ENCODE peak calls at places on chromosomes 11 and 22, in eight cellular contexts. One of them, this sample, is unnamed.

GRCh38 chr22:38766076-38766777 is 10.4 kb upstream of the SUN2 start:
- DNase-seq in Panc1: no peak
- DNase-seq in ascending aorta: no peak
- DNase-seq in cardiac muscle cell: peak; percentile 73
- DNase-seq in brain microvascular endothelial cell: peak; percentile 42
- DNase-seq in left ventricle myocardium inferior: peak; percentile 38
- DNase-seq in neural progenitor cell: peak; percentile 77
- DNase-seq in PC-9: peak; percentile 79
- DNase-seq in this sample: peak; percentile 63

GRCh38 chr22:27105142-27106025 is 448.0 kb downstream of the MIAT start:
- DNase-seq in Panc1: no peak
- DNase-seq in ascending aorta: peak; percentile 72
- DNase-seq in cardiac muscle cell: no peak
- DNase-seq in brain microvascular endothelial cell: peak; percentile 95
- DNase-seq in left ventricle myocardium inferior: peak; percentile 70
- DNase-seq in neural progenitor cell: no peak
- DNase-seq in PC-9: no peak
- DNase-seq in this sample: no peak

GRCh38 chr22:22769434-22770279 is 118.0 kb upstream of the IGLL5 start:
- DNase-seq in Panc1: no peak
- DNase-seq in ascending aorta: no peak
- DNase-seq in cardiac muscle cell: no peak
- DNase-seq in brain microvascular endothelial cell: no peak
- DNase-seq in left ventricle myocardium inferior: no peak
- DNase-seq in neural progenitor cell: peak; percentile 8
- DNase-seq in PC-9: no peak
- DNase-seq in this sample: no peak

GRCh38 chr11:58999291-58999680 is 60.0 kb downstream of the GLYATL1 start:
- DNase-seq in Panc1: no peak
- DNase-seq in ascending aorta: no peak
- DNase-seq in cardiac muscle cell: no peak
- DNase-seq in brain microvascular endothelial cell: no peak
- DNase-seq in left ventricle myocardium inferior: no peak
- DNase-seq in neural progenitor cell: no peak
- DNase-seq in PC-9: no peak
- DNase-seq in this sample: no peak

GRCh38 chr11:11569936-11570491 is 51.8 kb downstream of the GALNT18 start:
- DNase-seq in Panc1: no peak
- DNase-seq in ascending aorta: peak; percentile 64
- DNase-seq in cardiac muscle cell: no peak
- DNase-seq in brain microvascular endothelial cell: no peak
- DNase-seq in left ventricle myocardium inferior: peak; percentile 75
- DNase-seq in neural progenitor cell: no peak
- DNase-seq in PC-9: no peak
- DNase-seq in this sample: peak; percentile 62

GRCh38 chr11:99199336-99199735 is 178.6 kb downstream of the CNTN5 start:
- DNase-seq in Panc1: no peak
- DNase-seq in ascending aorta: no peak
- DNase-seq in cardiac muscle cell: no peak
- DNase-seq in brain microvascular endothelial cell: peak; percentile 27
- DNase-seq in left ventricle myocardium inferior: no peak
- DNase-seq in neural progenitor cell: no peak
- DNase-seq in PC-9: no peak
- DNase-seq in this sample: no peak

GRCh38 chr22:32951081-32951806 is 106.9 kb downstream of the SYN3 start:
- DNase-seq in Panc1: no peak
- DNase-seq in ascending aorta: no peak
- DNase-seq in cardiac muscle cell: peak; percentile 35
- DNase-seq in brain microvascular endothelial cell: no peak
- DNase-seq in left ventricle myocardium inferior: no peak
- DNase-seq in neural progenitor cell: peak; percentile 43
- DNase-seq in PC-9: no peak
- DNase-seq in this sample: no peak

GRCh38 chr11:9716275-9717039 is 52.6 kb downstream of the SWAP70 start:
- DNase-seq in Panc1: no peak
- DNase-seq in ascending aorta: no peak
- DNase-seq in cardiac muscle cell: no peak
- DNase-seq in brain microvascular endothelial cell: peak; percentile 68
- DNase-seq in left ventricle myocardium inferior: no peak
- DNase-seq in neural progenitor cell: no peak
- DNase-seq in PC-9: no peak
- DNase-seq in this sample: no peak

GRCh38 chr11:61650781-61651571 is 29.2 kb upstream of the DAGLA start:
- DNase-seq in Panc1: no peak
- DNase-seq in ascending aorta: no peak
- DNase-seq in cardiac muscle cell: peak; percentile 55
- DNase-seq in brain microvascular endothelial cell: no peak
- DNase-seq in left ventricle myocardium inferior: no peak
- DNase-seq in neural progenitor cell: peak; percentile 75
- DNase-seq in PC-9: no peak
- DNase-seq in this sample: no peak

GRCh38 chr11:65431452-65432132 is 9.0 kb downstream of the NEAT1 start:
- DNase-seq in Panc1: no peak
- DNase-seq in ascending aorta: no peak
- DNase-seq in cardiac muscle cell: no peak
- DNase-seq in brain microvascular endothelial cell: no peak
- DNase-seq in left ventricle myocardium inferior: no peak
- DNase-seq in neural progenitor cell: no peak
- DNase-seq in PC-9: no peak
- DNase-seq in this sample: no peak

GRCh38 chr22:36873614-36874308 is 13.0 kb downstream of the NCF4 start:
- DNase-seq in Panc1: peak; percentile 20
- DNase-seq in ascending aorta: no peak
- DNase-seq in cardiac muscle cell: peak; percentile 56
- DNase-seq in brain microvascular endothelial cell: peak; percentile 33
- DNase-seq in left ventricle myocardium inferior: no peak
- DNase-seq in neural progenitor cell: peak; percentile 35
- DNase-seq in PC-9: peak; percentile 97
- DNase-seq in this sample: peak; percentile 81

GRCh38 chr11:123483058-123483457 is 53.0 kb downstream of the GRAMD1B start:
- DNase-seq in Panc1: no peak
- DNase-seq in ascending aorta: no peak
- DNase-seq in cardiac muscle cell: no peak
- DNase-seq in brain microvascular endothelial cell: peak; percentile 3
- DNase-seq in left ventricle myocardium inferior: no peak
- DNase-seq in neural progenitor cell: no peak
- DNase-seq in PC-9: peak; percentile 65
- DNase-seq in this sample: no peak

GRCh38 chr11:119721129-119722120 is 7.6 kb downstream of the NECTIN1 start:
- DNase-seq in Panc1: no peak
- DNase-seq in ascending aorta: no peak
- DNase-seq in cardiac muscle cell: peak; percentile 44
- DNase-seq in brain microvascular endothelial cell: no peak
- DNase-seq in left ventricle myocardium inferior: peak; percentile 42
- DNase-seq in neural progenitor cell: peak; percentile 78
- DNase-seq in PC-9: no peak
- DNase-seq in this sample: no peak

GRCh38 chr22:36467042-36467810 is 14.2 kb downstream of the TXN2 start:
- DNase-seq in Panc1: no peak
- DNase-seq in ascending aorta: no peak
- DNase-seq in cardiac muscle cell: peak; percentile 57
- DNase-seq in brain microvascular endothelial cell: peak; percentile 78
- DNase-seq in left ventricle myocardium inferior: peak; percentile 77
- DNase-seq in neural progenitor cell: no peak
- DNase-seq in PC-9: no peak
- DNase-seq in this sample: no peak

GRCh38 chr22:20509344-20510047 is 2.1 kb downstream of the MED15 start:
- DNase-seq in Panc1: no peak
- DNase-seq in ascending aorta: peak; percentile 46
- DNase-seq in cardiac muscle cell: peak; percentile 70
- DNase-seq in brain microvascular endothelial cell: peak; percentile 93
- DNase-seq in left ventricle myocardium inferior: peak; percentile 73
- DNase-seq in neural progenitor cell: peak; percentile 49
- DNase-seq in PC-9: peak; percentile 81
- DNase-seq in this sample: peak; percentile 80

GRCh38 chr11:67534070-67534679 is 10.9 kb upstream of the CABP2 start:
- DNase-seq in Panc1: no peak
- DNase-seq in ascending aorta: no peak
- DNase-seq in cardiac muscle cell: no peak
- DNase-seq in brain microvascular endothelial cell: no peak
- DNase-seq in left ventricle myocardium inferior: no peak
- DNase-seq in neural progenitor cell: peak; percentile 40
- DNase-seq in PC-9: no peak
- DNase-seq in this sample: no peak

GRCh38 chr11:122811721-122812120 is 26.6 kb upstream of the CRTAM start:
- DNase-seq in Panc1: no peak
- DNase-seq in ascending aorta: no peak
- DNase-seq in cardiac muscle cell: no peak
- DNase-seq in brain microvascular endothelial cell: no peak
- DNase-seq in left ventricle myocardium inferior: no peak
- DNase-seq in neural progenitor cell: no peak
- DNase-seq in PC-9: peak; percentile 49
- DNase-seq in this sample: no peak

GRCh38 chr22:44098966-44099530 is 74.9 kb downstream of the PARVB start:
- DNase-seq in Panc1: no peak
- DNase-seq in ascending aorta: no peak
- DNase-seq in cardiac muscle cell: no peak
- DNase-seq in brain microvascular endothelial cell: no peak
- DNase-seq in left ventricle myocardium inferior: no peak
- DNase-seq in neural progenitor cell: no peak
- DNase-seq in PC-9: no peak
- DNase-seq in this sample: peak; percentile 29

GRCh38 chr11:69876013-69876412 is 56.8 kb upstream of the FGF3 start:
- DNase-seq in Panc1: no peak
- DNase-seq in ascending aorta: no peak
- DNase-seq in cardiac muscle cell: no peak
- DNase-seq in brain microvascular endothelial cell: no peak
- DNase-seq in left ventricle myocardium inferior: peak; percentile 2
- DNase-seq in neural progenitor cell: no peak
- DNase-seq in PC-9: no peak
- DNase-seq in this sample: peak; percentile 14

GRCh38 chr11:99682171-99682570 is 661.4 kb downstream of the CNTN5 start:
- DNase-seq in Panc1: no peak
- DNase-seq in ascending aorta: no peak
- DNase-seq in cardiac muscle cell: no peak
- DNase-seq in brain microvascular endothelial cell: no peak
- DNase-seq in left ventricle myocardium inferior: no peak
- DNase-seq in neural progenitor cell: no peak
- DNase-seq in PC-9: no peak
- DNase-seq in this sample: no peak

GRCh38 chr11:12090761-12091261 is 19.6 kb upstream of the MICAL2 start:
- DNase-seq in Panc1: no peak
- DNase-seq in ascending aorta: no peak
- DNase-seq in cardiac muscle cell: no peak
- DNase-seq in brain microvascular endothelial cell: no peak
- DNase-seq in left ventricle myocardium inferior: no peak
- DNase-seq in neural progenitor cell: no peak
- DNase-seq in PC-9: peak; percentile 97
- DNase-seq in this sample: peak; percentile 81

GRCh38 chr11:123166095-123166559 is 28.9 kb downstream of the CLMP start:
- DNase-seq in Panc1: no peak
- DNase-seq in ascending aorta: no peak
- DNase-seq in cardiac muscle cell: peak; percentile 68
- DNase-seq in brain microvascular endothelial cell: peak; percentile 82
- DNase-seq in left ventricle myocardium inferior: peak; percentile 36
- DNase-seq in neural progenitor cell: peak; percentile 70
- DNase-seq in PC-9: no peak
- DNase-seq in this sample: peak; percentile 51

GRCh38 chr11:2828585-2829330 is 56.8 kb downstream of the CDKN1C start:
- DNase-seq in Panc1: no peak
- DNase-seq in ascending aorta: no peak
- DNase-seq in cardiac muscle cell: no peak
- DNase-seq in brain microvascular endothelial cell: no peak
- DNase-seq in left ventricle myocardium inferior: peak; percentile 18
- DNase-seq in neural progenitor cell: no peak
- DNase-seq in PC-9: no peak
- DNase-seq in this sample: peak; percentile 11

DNA sequence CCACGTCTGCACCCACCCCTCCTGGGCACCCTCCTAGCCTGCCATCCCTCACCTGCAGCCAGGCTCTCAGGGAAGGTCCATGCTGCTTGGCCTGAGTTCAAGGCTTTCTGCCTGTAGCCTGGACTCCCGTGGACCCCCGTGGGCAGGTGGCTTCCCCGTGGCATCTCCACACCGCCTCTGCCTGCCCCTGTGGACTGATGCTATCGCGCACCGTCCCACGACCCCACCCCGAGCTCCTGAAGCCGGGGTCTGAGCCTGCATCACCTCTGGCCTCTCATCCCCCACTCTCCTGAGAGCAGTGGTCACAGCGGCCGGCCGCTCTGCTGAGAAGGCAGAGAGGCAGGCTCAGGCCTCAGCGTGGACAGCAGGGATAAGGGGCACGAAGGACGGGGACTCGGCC is 4.5 kb downstream of the IFITM5 start:
- DNase-seq in Panc1: no peak
- DNase-seq in ascending aorta: no peak
- DNase-seq in cardiac muscle cell: no peak
- DNase-seq in brain microvascular endothelial cell: no peak
- DNase-seq in left ventricle myocardium inferior: peak; percentile 11
- DNase-seq in neural progenitor cell: no peak
- DNase-seq in PC-9: no peak
- DNase-seq in this sample: no peak
- H3K36me3 ChIP-seq in Panc1: no peaks in the 10 kb centered on the region
- H3K36me3 ChIP-seq in ascending aorta: peaks cover 7% of the 10 kb centered on the region
- H3K36me3 ChIP-seq in cardiac muscle cell: no peaks in the 10 kb centered on the region
- H3K36me3 ChIP-seq in brain microvascular endothelial cell: no peaks in the 10 kb centered on the region
- H3K36me3 ChIP-seq in left ventricle myocardium inferior: no peaks in the 10 kb centered on the region
- H3K36me3 ChIP-seq in neural progenitor cell: no peaks in the 10 kb centered on the region
- H3K36me3 ChIP-seq in PC-9: no peaks in the 10 kb centered on the region
- H3K36me3 ChIP-seq in this sample: peaks cover 22% of the 10 kb centered on the region

DNA sequence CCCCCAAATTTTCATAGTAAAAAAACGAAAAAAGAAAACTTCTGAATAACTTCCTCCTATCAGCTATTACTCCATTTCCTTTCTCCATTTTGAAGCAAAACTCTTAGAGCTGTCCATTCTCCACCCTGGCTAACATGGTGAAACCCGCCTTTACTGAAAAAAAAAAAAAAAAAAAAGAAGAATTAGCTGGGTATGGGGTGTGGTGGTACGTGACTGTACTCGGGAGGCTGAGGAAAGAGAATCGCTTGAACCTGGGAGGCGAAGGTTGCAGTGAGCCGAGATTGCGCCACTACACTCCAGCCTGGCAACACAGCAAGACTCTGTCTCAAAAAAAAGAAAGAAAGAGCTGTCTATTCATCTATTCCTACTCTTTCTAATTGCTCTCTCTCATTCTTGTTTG is 11.3 kb upstream of the NXF1 start:
- DNase-seq in Panc1: no peak
- DNase-seq in ascending aorta: no peak
- DNase-seq in cardiac muscle cell: no peak
- DNase-seq in brain microvascular endothelial cell: no peak
- DNase-seq in left ventricle myocardium inferior: no peak
- DNase-seq in neural progenitor cell: no peak
- DNase-seq in PC-9: no peak
- DNase-seq in this sample: peak; percentile 57
- H3K36me3 ChIP-seq in Panc1: no peaks in the 10 kb centered on the region
- H3K36me3 ChIP-seq in ascending aorta: peaks cover 78% of the 10 kb centered on the region
- H3K36me3 ChIP-seq in cardiac muscle cell: peaks cover 30% of the 10 kb centered on the region
- H3K36me3 ChIP-seq in brain microvascular endothelial cell: peaks cover 33% of the 10 kb centered on the region
- H3K36me3 ChIP-seq in left ventricle myocardium inferior: peaks cover 82% of the 10 kb centered on the region
- H3K36me3 ChIP-seq in neural progenitor cell: no peaks in the 10 kb centered on the region
- H3K36me3 ChIP-seq in PC-9: peaks cover 21% of the 10 kb centered on the region
- H3K36me3 ChIP-seq in this sample: peaks cover 77% of the 10 kb centered on the region

GRCh38 chr22:41650821-41651220 is 29.7 kb downstream of the XRCC6 start:
- DNase-seq in Panc1: no peak
- DNase-seq in ascending aorta: no peak
- DNase-seq in cardiac muscle cell: no peak
- DNase-seq in brain microvascular endothelial cell: no peak
- DNase-seq in left ventricle myocardium inferior: no peak
- DNase-seq in neural progenitor cell: no peak
- DNase-seq in PC-9: no peak
- DNase-seq in this sample: no peak
- H3K36me3 ChIP-seq in Panc1: peaks cover 28% of the 10 kb centered on the region
- H3K36me3 ChIP-seq in ascending aorta: peaks cover 97% of the 10 kb centered on the region
- H3K36me3 ChIP-seq in cardiac muscle cell: peaks cover 87% of the 10 kb centered on the region
- H3K36me3 ChIP-seq in brain microvascular endothelial cell: peaks cover 81% of the 10 kb centered on the region
- H3K36me3 ChIP-seq in left ventricle myocardium inferior: peaks cover 98% of the 10 kb centered on the region
- H3K36me3 ChIP-seq in neural progenitor cell: peaks cover 31% of the 10 kb centered on the region
- H3K36me3 ChIP-seq in PC-9: peaks cover 77% of the 10 kb centered on the region
- H3K36me3 ChIP-seq in this sample: peaks cover 99% of the 10 kb centered on the region

GRCh38 chr11:79348976-79349682 is 91.7 kb downstream of the TENM4 start:
- DNase-seq in Panc1: no peak
- DNase-seq in ascending aorta: no peak
- DNase-seq in cardiac muscle cell: no peak
- DNase-seq in brain microvascular endothelial cell: no peak
- DNase-seq in left ventricle myocardium inferior: no peak
- DNase-seq in neural progenitor cell: no peak
- DNase-seq in PC-9: no peak
- DNase-seq in this sample: no peak
- H3K36me3 ChIP-seq in Panc1: no peaks in the 10 kb centered on the region
- H3K36me3 ChIP-seq in ascending aorta: no peaks in the 10 kb centered on the region
- H3K36me3 ChIP-seq in cardiac muscle cell: no peaks in the 10 kb centered on the region
- H3K36me3 ChIP-seq in brain microvascular endothelial cell: no peaks in the 10 kb centered on the region
- H3K36me3 ChIP-seq in left ventricle myocardium inferior: no peaks in the 10 kb centered on the region
- H3K36me3 ChIP-seq in neural progenitor cell: no peaks in the 10 kb centered on the region
- H3K36me3 ChIP-seq in PC-9: no peaks in the 10 kb centered on the region
- H3K36me3 ChIP-seq in this sample: no peaks in the 10 kb centered on the region